ENCODE peak calls at places on chromosomes 7 and 10, in ten cellular contexts. B is effector CD4-positive, alpha-beta T cell; D is activated T-cell treated with anti-CD3 and anti-CD28 coated beads, Interleukin-2, amount 50 U/mL, for 24 hours; N is activated T-helper 9 cell treated with anti-CD3 and anti-CD28 coated beads, Interleukin-2, amount 50 U/mL, for 16 hours; M is stimulated activated CD4-positive, alpha-beta T cell treated with anti-CD3 and anti-CD28 coated beads, Interleukin-12 subunit alpha, Interleukin-12 subunit beta, amount 100 ng/mL, for 48 hours; G is stomach; O is NCI-H1436 treated with DMSO at 0.1 percent for 48 hours; I is posterior vena cava; Q is fibroblast of the aortic adventitia; L is sciatic nerve. P is an unnamed sample.

GRCh38 chr10:126387041-126387908 is 1.0 kb downstream of the ADAM12 start:
- DNase-seq in B (no peak), D (peak; percentile 43), N (peak; percentile 2), M (peak; percentile 23), G (peak; percentile 56), O (no peak), I (peak; percentile 89), Q (peak; percentile 81), L (peak; percentile 77), P (peak; percentile 58)

GRCh38 chr10:79488303-79488702 is 24.0 kb upstream of the EIF5AL1 start:
- DNase-seq in B (no peak), D (no peak), N (no peak), M (no peak), G (peak; percentile 36), O (no peak), I (peak; percentile 93), Q (peak; percentile 95), L (peak; percentile 74), P (no peak)

GRCh38 chr7:142807855-142808460 is 37.2 kb downstream of the PRSS2 start:
- DNase-seq in B (peak; percentile 42), D (peak; percentile 58), N (no peak), M (no peak), G (no peak), O (no peak), I (no peak), Q (peak; percentile 42), L (no peak), P (no peak)

GRCh38 chr10:21934307-21934706 is 69.2 kb downstream of the DNAJC1 start:
- DNase-seq in B (no peak), D (no peak), N (no peak), M (no peak), G (no peak), O (no peak), I (no peak), Q (no peak), L (no peak), P (no peak)

GRCh38 chr10:106795619-106796018 is 368.9 kb downstream of the SORCS1 start:
- DNase-seq in B (no peak), D (no peak), N (no peak), M (no peak), G (no peak), O (no peak), I (no peak), Q (no peak), L (peak; percentile 62), P (no peak)

GRCh38 chr10:120971671-120972070 is 120.5 kb downstream of the WDR11 start:
- DNase-seq in B (no peak), D (no peak), N (no peak), M (no peak), G (no peak), O (no peak), I (no peak), Q (no peak), L (no peak), P (no peak)

GRCh38 chr10:58894929-58895328 is 281.5 kb upstream of the PHYHIPL start:
- DNase-seq in B (no peak), D (no peak), N (no peak), M (no peak), G (no peak), O (no peak), I (no peak), Q (peak; percentile 15), L (no peak), P (no peak)

GRCh38 chr7:338295-339061 is 48.5 kb downstream of the FOXL3 start:
- DNase-seq in B (no peak), D (no peak), N (no peak), M (no peak), G (no peak), O (no peak), I (no peak), Q (no peak), L (no peak), P (no peak)

GRCh38 chr10:43881657-43882056 is 233.0 kb upstream of the ZNF32 start:
- DNase-seq in B (no peak), D (no peak), N (no peak), M (no peak), G (no peak), O (no peak), I (no peak), Q (no peak), L (peak; percentile 50), P (no peak)

GRCh38 chr10:43215758-43216455 is 51.0 kb downstream of the RASGEF1A start:
- DNase-seq in B (no peak), D (no peak), N (no peak), M (no peak), G (no peak), O (no peak), I (no peak), Q (no peak), L (no peak), P (no peak)

GRCh38 chr10:8013619-8014018 is 40.9 kb upstream of the GATA3 start:
- DNase-seq in B (no peak), D (no peak), N (no peak), M (no peak), G (no peak), O (no peak), I (no peak), Q (no peak), L (no peak), P (no peak)

GRCh38 chr10:51672039-51672535 is 27.3 kb downstream of the CSTF2T start:
- DNase-seq in B (no peak), D (no peak), N (no peak), M (no peak), G (no peak), O (no peak), I (no peak), Q (no peak), L (no peak), P (no peak)

GRCh38 chr10:114577133-114577532 is 80.9 kb downstream of the ABLIM1 start:
- DNase-seq in B (no peak), D (no peak), N (no peak), M (no peak), G (no peak), O (no peak), I (no peak), Q (peak; percentile 79), L (no peak), P (no peak)

GRCh38 chr7:46802460-46802972 is 779.4 kb downstream of the TNS3 start:
- DNase-seq in B (no peak), D (no peak), N (no peak), M (no peak), G (no peak), O (no peak), I (no peak), Q (no peak), L (no peak), P (no peak)

GRCh38 chr7:26649388-26649787 is 215.0 kb downstream of the SKAP2 start:
- DNase-seq in B (no peak), D (no peak), N (no peak), M (no peak), G (no peak), O (no peak), I (no peak), Q (no peak), L (no peak), P (no peak)

GRCh38 chr10:29669149-29669548 is 34.4 kb upstream of the SVIL start:
- DNase-seq in B (no peak), D (no peak), N (no peak), M (no peak), G (no peak), O (no peak), I (peak; percentile 86), Q (peak; percentile 86), L (no peak), P (no peak)

GRCh38 chr7:74121401-74122249 is 38.0 kb downstream of the LIMK1 start:
- DNase-seq in B (no peak), D (no peak), N (no peak), M (no peak), G (no peak), O (no peak), I (no peak), Q (no peak), L (no peak), P (no peak)

GRCh38 chr7:101893326-101894085 is 76.1 kb downstream of the CUX1 start:
- DNase-seq in B (no peak), D (no peak), N (no peak), M (no peak), G (no peak), O (no peak), I (no peak), Q (no peak), L (no peak), P (no peak)

GRCh38 chr10:12431453-12432101 is 82.2 kb downstream of the CAMK1D start:
- DNase-seq in B (no peak), D (no peak), N (no peak), M (no peak), G (no peak), O (no peak), I (no peak), Q (no peak), L (peak; percentile 31), P (no peak)

GRCh38 chr10:11918384-11918783 is 95.2 kb downstream of the PROSER2 start:
- DNase-seq in B (no peak), D (no peak), N (no peak), M (no peak), G (no peak), O (no peak), I (no peak), Q (no peak), L (no peak), P (no peak)

GRCh38 chr10:28668363-28669226 is 8.7 kb upstream of the BAMBI start:
- DNase-seq in B (no peak), D (peak; percentile 74), N (peak; percentile 47), M (peak; percentile 47), G (peak; percentile 45), O (peak; percentile 83), I (peak; percentile 92), Q (peak; percentile 31), L (peak; percentile 74), P (peak; percentile 9)

GRCh38 chr10:84654671-84655070 is 326.3 kb downstream of the CCSER2 start:
- DNase-seq in B (no peak), D (no peak), N (no peak), M (no peak), G (no peak), O (no peak), I (no peak), Q (no peak), L (no peak), P (no peak)

GRCh38 chr7:370775-371118 is 80.8 kb downstream of the FOXL3 start:
- DNase-seq in B (no peak), D (no peak), N (no peak), M (no peak), G (no peak), O (no peak), I (peak; percentile 49), Q (no peak), L (no peak), P (no peak)

GRCh38 chr7:112399501-112399900 is 50.8 kb upstream of the IFRD1 start:
- DNase-seq in B (no peak), D (no peak), N (no peak), M (no peak), G (no peak), O (no peak), I (no peak), Q (peak; percentile 81), L (no peak), P (no peak)

GRCh38 chr10:73641272-73642060 is at the start of gene MYOZ1:
- DNase-seq in B (no peak), D (no peak), N (no peak), M (no peak), G (no peak), O (no peak), I (no peak), Q (no peak), L (no peak), P (no peak)

GRCh38 chr7:64045301-64046040 is at the start of gene ZNF727:
- DNase-seq in B (no peak), D (peak; percentile 32), N (no peak), M (no peak), G (no peak), O (peak; percentile 58), I (peak; percentile 90), Q (no peak), L (peak; percentile 79), P (peak; percentile 58)

GRCh38 chr7:48035967-48036478 is 680 bp downstream of the C7orf57 start:
- DNase-seq in B (peak; percentile 3), D (no peak), N (no peak), M (no peak), G (no peak), O (no peak), I (peak; percentile 85), Q (peak; percentile 21), L (peak; percentile 71), P (no peak)

GRCh38 chr7:126690848-126691751 is 561.6 kb downstream of the GRM8 start:
- DNase-seq in B (no peak), D (no peak), N (no peak), M (no peak), G (no peak), O (no peak), I (no peak), Q (no peak), L (no peak), P (no peak)